ENCODE peak calls at places on chromosomes 5 and 9, in eight cellular contexts. N, G, Q, F, P, K, O and L are unnamed samples.

GRCh38 chr9:115335441-115335840 is 217.5 kb upstream of the TNC start:
- DNase-seq in Q (no peak), K (no peak), O (no peak), N (no peak), G (no peak), P (no peak), F (no peak), L (no peak)

GRCh38 chr5:123014689-123015088 is 21.8 kb downstream of the PPIC start:
- DNase-seq in G (no peak), K (no peak), Q (no peak), N (no peak), P (no peak), O (no peak), F (no peak), L (no peak)

GRCh38 chr9:121074370-121075250 is at the start of gene CNTRL:
- DNase-seq in K (peak), P (peak), G (peak), Q (peak), O (peak), F (peak), N (peak), L (peak)

GRCh38 chr9:105232207-105232606 is 12.2 kb upstream of the SLC44A1 start:
- DNase-seq in O (no peak), F (no peak), Q (no peak), N (peak), K (no peak), G (no peak), P (no peak), L (peak)

GRCh38 chr5:140111043-140111858 is 2.7 kb upstream of the PURA start:
- DNase-seq in N (peak), Q (peak), P (no peak), F (no peak), O (peak), G (no peak), K (peak), L (no peak)

GRCh38 chr9:119074017-119074416 is 295.2 kb downstream of the BRINP1 start:
- DNase-seq in K (no peak), G (no peak), F (no peak), P (no peak), N (no peak), O (no peak), Q (no peak), L (no peak)

GRCh38 chr5:94983861-94984535 is 300.9 kb downstream of the MCTP1 start:
- DNase-seq in P (no peak), G (no peak), F (peak), K (no peak), N (peak), O (no peak), Q (no peak), L (peak)

GRCh38 chr5:91556-92263 is at the start of gene PLEKHG4B:
- DNase-seq in O (peak), F (no peak), K (peak), Q (peak), P (no peak), N (peak), G (peak), L (peak)

GRCh38 chr9:130213898-130214761 is 41.9 kb downstream of the NCS1 start:
- DNase-seq in P (no peak), K (no peak), N (no peak), G (no peak), Q (peak), F (peak), O (peak), L (no peak)

GRCh38 chr5:147391781-147392180 is 118.1 kb downstream of the DPYSL3 start:
- DNase-seq in O (peak), K (no peak), N (peak), Q (no peak), P (no peak), F (peak), G (no peak), L (peak)

GRCh38 chr5:126568206-126568755 is 26.7 kb downstream of the ALDH7A1 start:
- DNase-seq in O (no peak), K (no peak), F (no peak), P (no peak), Q (no peak), N (no peak), G (no peak), L (no peak)

GRCh38 chr9:138101444-138102234 is 224.1 kb downstream of the CACNA1B start:
- DNase-seq in Q (peak), O (peak), K (peak), F (no peak), P (no peak), G (peak), N (no peak), L (no peak)

GRCh38 chr5:55218966-55219365 is 8.1 kb downstream of the MCIDAS start:
- DNase-seq in F (no peak), Q (peak), K (no peak), N (no peak), O (peak), G (peak), P (no peak), L (no peak)

GRCh38 chr5:107380654-107381053 is 290.1 kb downstream of the EFNA5 start:
- DNase-seq in P (no peak), N (no peak), K (no peak), F (no peak), Q (no peak), G (no peak), O (no peak), L (no peak)

GRCh38 chr9:137030528-137030927 is 1.4 kb downstream of the FUT7 start:
- DNase-seq in O (no peak), K (no peak), N (no peak), F (no peak), Q (no peak), G (no peak), P (no peak), L (no peak)

GRCh38 chr5:96780626-96781025 is 27.1 kb downstream of the ERAP1 start:
- DNase-seq in G (no peak), P (no peak), F (peak), K (no peak), Q (no peak), O (no peak), N (peak), L (peak)

GRCh38 chr5:173682313-173682712 is 65.9 kb upstream of the BOD1 start:
- DNase-seq in O (no peak), K (no peak), N (no peak), G (no peak), F (no peak), Q (no peak), P (no peak), L (no peak)

GRCh38 chr9:2018162-2018643 is 3.1 kb downstream of the SMARCA2 start:
- DNase-seq in O (no peak), F (no peak), P (no peak), G (no peak), K (no peak), N (no peak), Q (no peak), L (no peak)

GRCh38 chr9:88189371-88189770 is 51.1 kb upstream of the SPATA31C2 start:
- DNase-seq in P (no peak), F (no peak), G (no peak), O (no peak), Q (no peak), K (no peak), N (no peak), L (no peak)

GRCh38 chr5:91136271-91136670 is 246.8 kb downstream of the ARRDC3 start:
- DNase-seq in K (no peak), N (no peak), P (no peak), O (no peak), Q (no peak), G (no peak), F (no peak), L (no peak)

GRCh38 chr5:124790261-124790894 is 43.9 kb upstream of the ZNF608 start:
- DNase-seq in O (no peak), P (no peak), K (no peak), Q (no peak), G (no peak), F (peak), N (peak), L (no peak)

GRCh38 chr9:5072871-5073270 is 87.8 kb downstream of the JAK2 start:
- DNase-seq in K (no peak), G (no peak), F (no peak), N (peak), Q (no peak), O (no peak), P (no peak), L (no peak)

GRCh38 chr5:81748556-81748955 is 2.3 kb downstream of the SSBP2 start:
- DNase-seq in O (no peak), Q (no peak), K (no peak), G (no peak), P (no peak), F (peak), N (no peak), L (no peak)